ENCODE peak calls at places on chromosomes 1 and 21, in five cellular contexts. One of them, this sample, is unnamed.

GRCh38 chr1:118494998-118495397 is 310.0 kb upstream of the SPAG17 start:
- DNase-seq in mammary epithelial cell: no peak
- DNase-seq in CD8-positive, alpha-beta T cell: no peak
- DNase-seq in left lung: no peak
- DNase-seq in kidney epithelial cell: no peak
- DNase-seq in this sample: no peak

GRCh38 chr1:208201241-208201640 is 42.9 kb downstream of the PLXNA2 start:
- DNase-seq in mammary epithelial cell: peak; percentile 54
- DNase-seq in CD8-positive, alpha-beta T cell: no peak
- DNase-seq in left lung: no peak
- DNase-seq in kidney epithelial cell: peak; percentile 82
- DNase-seq in this sample: no peak

GRCh38 chr1:204075116-204075636 is 2.3 kb downstream of the SOX13 start:
- DNase-seq in mammary epithelial cell: no peak
- DNase-seq in CD8-positive, alpha-beta T cell: no peak
- DNase-seq in left lung: peak; percentile 82
- DNase-seq in kidney epithelial cell: no peak
- DNase-seq in this sample: no peak

GRCh38 chr1:52365091-52365745 is 787 bp downstream of the CC2D1B start:
- DNase-seq in mammary epithelial cell: peak; percentile 63
- DNase-seq in CD8-positive, alpha-beta T cell: no peak
- DNase-seq in left lung: peak; percentile 91
- DNase-seq in kidney epithelial cell: peak; percentile 4
- DNase-seq in this sample: peak; percentile 71

GRCh38 chr1:215002471-215002870 is 80.1 kb upstream of the KCNK2 start:
- DNase-seq in mammary epithelial cell: peak; percentile 44
- DNase-seq in CD8-positive, alpha-beta T cell: no peak
- DNase-seq in left lung: no peak
- DNase-seq in kidney epithelial cell: no peak
- DNase-seq in this sample: no peak

GRCh38 chr1:8670371-8670818 is 147.0 kb downstream of the RERE start:
- DNase-seq in mammary epithelial cell: no peak
- DNase-seq in CD8-positive, alpha-beta T cell: no peak
- DNase-seq in left lung: no peak
- DNase-seq in kidney epithelial cell: no peak
- DNase-seq in this sample: no peak

GRCh38 chr1:67150931-67151330 is 15.3 kb upstream of the IL23R start:
- DNase-seq in mammary epithelial cell: no peak
- DNase-seq in CD8-positive, alpha-beta T cell: no peak
- DNase-seq in left lung: no peak
- DNase-seq in kidney epithelial cell: no peak
- DNase-seq in this sample: no peak

GRCh38 chr1:227891955-227892871 is 55.5 kb downstream of the WNT9A start:
- DNase-seq in mammary epithelial cell: no peak
- DNase-seq in CD8-positive, alpha-beta T cell: peak; percentile 2
- DNase-seq in left lung: peak; percentile 66
- DNase-seq in kidney epithelial cell: no peak
- DNase-seq in this sample: no peak

GRCh38 chr1:175146535-175147213 is 45.9 kb downstream of the KIAA0040 start:
- DNase-seq in mammary epithelial cell: peak; percentile 33
- DNase-seq in CD8-positive, alpha-beta T cell: peak; percentile 67
- DNase-seq in left lung: peak; percentile 92
- DNase-seq in kidney epithelial cell: no peak
- DNase-seq in this sample: peak; percentile 59

GRCh38 chr1:183487686-183488442 is 15.6 kb downstream of the SMG7 start:
- DNase-seq in mammary epithelial cell: no peak
- DNase-seq in CD8-positive, alpha-beta T cell: no peak
- DNase-seq in left lung: no peak
- DNase-seq in kidney epithelial cell: no peak
- DNase-seq in this sample: no peak

GRCh38 chr1:183480971-183481431 is 8.7 kb downstream of the SMG7 start:
- DNase-seq in mammary epithelial cell: peak; percentile 9
- DNase-seq in CD8-positive, alpha-beta T cell: no peak
- DNase-seq in left lung: no peak
- DNase-seq in kidney epithelial cell: no peak
- DNase-seq in this sample: no peak

GRCh38 chr1:183483224-183483623 is 10.9 kb downstream of the SMG7 start:
- DNase-seq in mammary epithelial cell: no peak
- DNase-seq in CD8-positive, alpha-beta T cell: no peak
- DNase-seq in left lung: no peak
- DNase-seq in kidney epithelial cell: no peak
- DNase-seq in this sample: no peak

GRCh38 chr1:183484254-183484653 is 12.0 kb downstream of the SMG7 start:
- DNase-seq in mammary epithelial cell: no peak
- DNase-seq in CD8-positive, alpha-beta T cell: no peak
- DNase-seq in left lung: no peak
- DNase-seq in kidney epithelial cell: no peak
- DNase-seq in this sample: no peak
- TF ChIP-seq CTCF in mammary epithelial cell: peak; percentile 20
- TF ChIP-seq CTCF in CD8-positive, alpha-beta T cell: no peak
- TF ChIP-seq CTCF in left lung: no peak
- TF ChIP-seq CTCF in kidney epithelial cell: no peak
- TF ChIP-seq CTCF in this sample: peak; percentile 26

GRCh38 chr1:201530741-201531521 is 8.0 kb upstream of the NAV1 start:
- DNase-seq in mammary epithelial cell: peak; percentile 70
- DNase-seq in CD8-positive, alpha-beta T cell: no peak
- DNase-seq in left lung: peak; percentile 84
- DNase-seq in kidney epithelial cell: no peak
- DNase-seq in this sample: peak; percentile 63
- TF ChIP-seq CTCF in mammary epithelial cell: peak; percentile 86
- TF ChIP-seq CTCF in CD8-positive, alpha-beta T cell: no peak
- TF ChIP-seq CTCF in left lung: peak; percentile 69
- TF ChIP-seq CTCF in kidney epithelial cell: peak; percentile 93
- TF ChIP-seq CTCF in this sample: peak; percentile 84

GRCh38 chr1:170670751-170671628 is 7.1 kb downstream of the PRRX1 start:
- DNase-seq in mammary epithelial cell: no peak
- DNase-seq in CD8-positive, alpha-beta T cell: no peak
- DNase-seq in left lung: peak; percentile 76
- DNase-seq in kidney epithelial cell: no peak
- DNase-seq in this sample: no peak
- TF ChIP-seq CTCF in mammary epithelial cell: no peak
- TF ChIP-seq CTCF in CD8-positive, alpha-beta T cell: no peak
- TF ChIP-seq CTCF in left lung: peak; percentile 47
- TF ChIP-seq CTCF in kidney epithelial cell: peak; percentile 78
- TF ChIP-seq CTCF in this sample: peak; percentile 19

GRCh38 chr1:186620951-186621350 is 59.3 kb downstream of the PTGS2 start:
- DNase-seq in mammary epithelial cell: peak; percentile 92
- DNase-seq in CD8-positive, alpha-beta T cell: no peak
- DNase-seq in left lung: no peak
- DNase-seq in kidney epithelial cell: peak; percentile 26
- DNase-seq in this sample: peak; percentile 55

GRCh38 chr1:186615332-186615731 is 64.9 kb downstream of the PTGS2 start:
- DNase-seq in mammary epithelial cell: no peak
- DNase-seq in CD8-positive, alpha-beta T cell: no peak
- DNase-seq in left lung: no peak
- DNase-seq in kidney epithelial cell: no peak
- DNase-seq in this sample: no peak

GRCh38 chr1:186620526-186620925 is 59.7 kb downstream of the PTGS2 start:
- DNase-seq in mammary epithelial cell: no peak
- DNase-seq in CD8-positive, alpha-beta T cell: no peak
- DNase-seq in left lung: no peak
- DNase-seq in kidney epithelial cell: no peak
- DNase-seq in this sample: no peak

GRCh38 chr1:186623547-186623946 is 56.7 kb downstream of the PTGS2 start:
- DNase-seq in mammary epithelial cell: no peak
- DNase-seq in CD8-positive, alpha-beta T cell: no peak
- DNase-seq in left lung: no peak
- DNase-seq in kidney epithelial cell: no peak
- DNase-seq in this sample: peak; percentile 80

DNA sequence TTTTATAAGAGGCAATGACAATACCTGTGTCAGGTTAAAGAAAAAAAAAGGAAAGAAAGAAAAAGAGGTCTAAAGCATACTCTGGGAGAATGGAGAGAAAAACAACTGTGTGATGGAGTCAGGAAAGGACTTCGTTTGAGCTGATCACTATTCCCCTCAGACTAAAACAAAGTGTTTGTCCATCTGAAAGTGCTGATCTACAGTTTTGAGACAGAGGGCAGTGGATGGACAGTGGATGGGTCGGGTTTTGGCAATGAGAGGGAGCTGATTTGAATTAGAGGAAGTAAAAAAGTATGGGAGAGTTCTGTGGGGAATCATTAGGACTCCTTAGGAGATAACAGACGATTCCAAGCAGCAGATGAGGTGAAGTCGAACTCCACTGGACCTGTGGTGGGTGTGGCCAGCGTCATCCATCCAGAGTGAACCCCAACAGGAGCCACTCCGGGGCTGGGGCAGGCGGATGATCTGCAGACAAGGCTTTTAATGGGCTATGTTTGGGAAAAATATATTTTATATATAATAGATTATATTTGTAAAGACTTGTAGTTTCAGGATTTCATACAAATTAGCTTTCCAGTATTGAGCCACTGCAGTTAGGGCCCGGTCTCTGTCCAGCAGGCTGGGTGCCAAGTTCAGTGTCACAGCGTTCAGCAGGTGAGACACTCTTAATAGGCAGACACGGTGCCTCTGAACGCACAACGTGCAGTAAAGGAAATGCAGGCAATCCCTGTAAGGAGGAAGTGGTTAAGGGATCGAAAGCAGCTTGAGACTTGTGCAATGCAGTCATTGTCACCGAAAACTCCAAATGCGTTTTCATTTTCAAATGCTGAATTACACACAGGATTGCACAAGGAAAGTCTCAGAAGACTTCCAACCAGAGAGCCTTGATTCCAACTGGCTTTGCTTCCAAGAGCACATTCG is 62.1 kb downstream of the PTGS2 start:
- DNase-seq in mammary epithelial cell: peak; percentile 79
- DNase-seq in CD8-positive, alpha-beta T cell: peak; percentile 8
- DNase-seq in left lung: peak; percentile 80
- DNase-seq in kidney epithelial cell: no peak
- DNase-seq in this sample: peak; percentile 89
- TF ChIP-seq CTCF in mammary epithelial cell: no peak
- TF ChIP-seq CTCF in CD8-positive, alpha-beta T cell: no peak
- TF ChIP-seq CTCF in left lung: no peak
- TF ChIP-seq CTCF in kidney epithelial cell: no peak
- TF ChIP-seq CTCF in this sample: no peak

GRCh38 chr1:41492341-41492848 is 7.9 kb upstream of the EDN2 start:
- DNase-seq in mammary epithelial cell: no peak
- DNase-seq in CD8-positive, alpha-beta T cell: peak; percentile 20
- DNase-seq in left lung: peak; percentile 72
- DNase-seq in kidney epithelial cell: no peak
- DNase-seq in this sample: no peak
- TF ChIP-seq CTCF in mammary epithelial cell: peak; percentile 76
- TF ChIP-seq CTCF in CD8-positive, alpha-beta T cell: peak; percentile 26
- TF ChIP-seq CTCF in left lung: no peak
- TF ChIP-seq CTCF in kidney epithelial cell: peak; percentile 60
- TF ChIP-seq CTCF in this sample: peak; percentile 74

GRCh38 chr1:4585705-4586104 is 68.7 kb upstream of the AJAP1 start:
- DNase-seq in mammary epithelial cell: no peak
- DNase-seq in CD8-positive, alpha-beta T cell: no peak
- DNase-seq in left lung: no peak
- DNase-seq in kidney epithelial cell: no peak
- DNase-seq in this sample: no peak

GRCh38 chr1:4586611-4587010 is 67.8 kb upstream of the AJAP1 start:
- DNase-seq in mammary epithelial cell: no peak
- DNase-seq in CD8-positive, alpha-beta T cell: no peak
- DNase-seq in left lung: no peak
- DNase-seq in kidney epithelial cell: no peak
- DNase-seq in this sample: no peak

GRCh38 chr1:4584471-4584870 is 69.9 kb upstream of the AJAP1 start:
- DNase-seq in mammary epithelial cell: no peak
- DNase-seq in CD8-positive, alpha-beta T cell: no peak
- DNase-seq in left lung: no peak
- DNase-seq in kidney epithelial cell: no peak
- DNase-seq in this sample: no peak

GRCh38 chr1:4587721-4588120 is 66.7 kb upstream of the AJAP1 start:
- DNase-seq in mammary epithelial cell: no peak
- DNase-seq in CD8-positive, alpha-beta T cell: no peak
- DNase-seq in left lung: no peak
- DNase-seq in kidney epithelial cell: no peak
- DNase-seq in this sample: no peak

DNA sequence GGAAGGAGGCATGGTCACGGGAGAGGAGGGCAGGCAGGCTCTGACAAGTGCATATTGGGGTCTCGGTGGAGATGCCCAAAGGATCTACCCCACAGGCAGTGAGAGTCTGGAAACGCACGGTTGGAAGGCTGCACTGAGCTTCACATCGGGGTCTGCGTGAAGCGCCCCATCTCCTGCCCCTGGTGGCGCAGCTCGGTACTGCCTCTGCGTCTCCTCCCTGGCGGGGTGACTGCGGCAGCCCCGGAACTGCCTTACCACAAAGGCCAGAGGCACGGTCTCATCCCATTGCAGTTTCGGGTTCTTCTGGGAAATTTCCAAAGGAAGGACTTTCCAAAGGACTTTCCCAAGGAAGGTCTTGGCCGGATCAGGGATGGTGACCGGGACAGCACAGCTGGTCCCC is 69.2 kb upstream of the AJAP1 start:
- DNase-seq in mammary epithelial cell: no peak
- DNase-seq in CD8-positive, alpha-beta T cell: peak; percentile 40
- DNase-seq in left lung: no peak
- DNase-seq in kidney epithelial cell: no peak
- DNase-seq in this sample: no peak
- TF ChIP-seq CTCF in mammary epithelial cell: peak; percentile 31
- TF ChIP-seq CTCF in CD8-positive, alpha-beta T cell: peak; percentile 68
- TF ChIP-seq CTCF in left lung: peak; percentile 35
- TF ChIP-seq CTCF in kidney epithelial cell: peak; percentile 57
- TF ChIP-seq CTCF in this sample: peak; percentile 78

GRCh38 chr1:13801232-13801631 is 101.2 kb downstream of the PRDM2 start:
- DNase-seq in mammary epithelial cell: peak; percentile 93
- DNase-seq in CD8-positive, alpha-beta T cell: no peak
- DNase-seq in left lung: no peak
- DNase-seq in kidney epithelial cell: no peak
- DNase-seq in this sample: no peak

GRCh38 chr1:13802782-13803545 is 103.0 kb downstream of the PRDM2 start:
- DNase-seq in mammary epithelial cell: no peak
- DNase-seq in CD8-positive, alpha-beta T cell: no peak
- DNase-seq in left lung: peak; percentile 51
- DNase-seq in kidney epithelial cell: no peak
- DNase-seq in this sample: no peak

GRCh38 chr1:13799502-13800283 is 99.7 kb downstream of the PRDM2 start:
- DNase-seq in mammary epithelial cell: no peak
- DNase-seq in CD8-positive, alpha-beta T cell: no peak
- DNase-seq in left lung: no peak
- DNase-seq in kidney epithelial cell: no peak
- DNase-seq in this sample: no peak

GRCh38 chr1:13803546-13804239 is 103.7 kb downstream of the PRDM2 start:
- DNase-seq in mammary epithelial cell: no peak
- DNase-seq in CD8-positive, alpha-beta T cell: no peak
- DNase-seq in left lung: peak; percentile 67
- DNase-seq in kidney epithelial cell: no peak
- DNase-seq in this sample: no peak

GRCh38 chr1:13801711-13802486 is 101.9 kb downstream of the PRDM2 start:
- DNase-seq in mammary epithelial cell: no peak
- DNase-seq in CD8-positive, alpha-beta T cell: no peak
- DNase-seq in left lung: peak; percentile 65
- DNase-seq in kidney epithelial cell: no peak
- DNase-seq in this sample: no peak
- TF ChIP-seq CTCF in mammary epithelial cell: no peak
- TF ChIP-seq CTCF in CD8-positive, alpha-beta T cell: no peak
- TF ChIP-seq CTCF in left lung: no peak
- TF ChIP-seq CTCF in kidney epithelial cell: no peak
- TF ChIP-seq CTCF in this sample: no peak

DNA sequence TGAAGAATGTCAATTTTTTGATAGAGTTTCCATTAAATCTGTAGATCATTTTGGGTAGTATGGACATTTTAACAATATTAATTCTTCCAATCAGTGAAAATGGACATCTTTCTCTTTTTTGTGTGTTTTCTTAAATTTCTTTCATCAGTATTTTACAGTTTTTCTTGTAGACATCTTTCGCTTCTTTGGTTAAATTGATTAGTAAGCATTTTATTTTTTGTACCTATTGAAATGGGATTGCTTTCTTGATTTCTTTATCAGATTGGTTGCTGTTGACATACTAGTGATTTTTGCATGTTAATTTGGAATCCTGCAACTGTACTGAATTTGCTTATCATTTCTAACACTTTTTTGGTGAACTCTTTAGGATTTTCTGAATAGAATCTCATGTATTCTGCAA is 683.2 kb upstream of the NCAM2 start:
- DNase-seq in mammary epithelial cell: no peak
- DNase-seq in CD8-positive, alpha-beta T cell: no peak
- DNase-seq in left lung: no peak
- DNase-seq in kidney epithelial cell: no peak
- DNase-seq in this sample: no peak
- TF ChIP-seq CTCF in mammary epithelial cell: no peak
- TF ChIP-seq CTCF in CD8-positive, alpha-beta T cell: no peak
- TF ChIP-seq CTCF in left lung: no peak
- TF ChIP-seq CTCF in kidney epithelial cell: no peak
- TF ChIP-seq CTCF in this sample: no peak